ENCODE peak calls at places on chromosomes 3 and 15, in seven cellular contexts. H, L, U, M, N, K and I are unnamed samples. For H3K27me3, H3K36me3 and H3K4me1, the result is how much of the 10 kb centered on the place peaks cover.

GRCh38 chr15:97470417-97470816 is 490.1 kb upstream of the ARRDC4 start:
- DNase-seq in H (no peak), L (no peak), U (no peak), M (no peak), N (no peak), K (no peak), I (no peak)

GRCh38 chr3:126613481-126614187 is 41.3 kb downstream of the TXNRD3 start:
- DNase-seq in H (no peak), L (no peak), U (no peak), M (no peak), N (no peak), K (no peak), I (no peak)

GRCh38 chr3:192887047-192887446 is 30.6 kb downstream of the MB21D2 start:
- DNase-seq in H (no peak), L (no peak), U (no peak), M (no peak), N (no peak), K (peak), I (no peak)

GRCh38 chr15:90419738-90420487 is 31.9 kb downstream of the IQGAP1 start:
- DNase-seq in H (peak), L (no peak), U (no peak), M (no peak), N (no peak), K (no peak), I (peak)

GRCh38 chr3:39718674-39719595 is 90.5 kb upstream of the MYRIP start:
- DNase-seq in H (no peak), L (no peak), U (no peak), M (no peak), N (no peak), K (no peak), I (no peak)

GRCh38 chr15:45338417-45338816 is 39.9 kb downstream of the GATM start:
- DNase-seq in H (no peak), L (no peak), U (no peak), M (no peak), N (no peak), K (no peak), I (no peak)

GRCh38 chr3:126355251-126355650 is 2.0 kb downstream of the KLF15 start:
- DNase-seq in H (no peak), L (peak), U (no peak), M (no peak), N (no peak), K (no peak), I (peak)

GRCh38 chr3:124235446-124235845 is 243.5 kb upstream of the ROPN1 start:
- DNase-seq in H (no peak), L (no peak), U (no peak), M (no peak), N (no peak), K (no peak), I (no peak)

GRCh38 chr3:188269040-188269439 is 115.1 kb downstream of the LPP start:
- DNase-seq in H (no peak), L (no peak), U (no peak), M (no peak), N (no peak), K (no peak), I (no peak)

GRCh38 chr3:47984089-47984759 is 32.0 kb downstream of the MAP4 start:
- DNase-seq in H (peak), L (no peak), U (no peak), M (no peak), N (no peak), K (no peak), I (no peak)

GRCh38 chr15:39461536-39462140 is 119.2 kb upstream of the THBS1 start:
- DNase-seq in H (no peak), L (no peak), U (peak), M (peak), N (no peak), K (peak), I (no peak)

GRCh38 chr3:45665101-45665572 is 24.1 kb upstream of the SACM1L start:
- DNase-seq in H (no peak), L (no peak), U (peak), M (peak), N (peak), K (peak), I (peak)

GRCh38 chr3:111605016-111605415 is 9.9 kb upstream of the ZBED2 start:
- DNase-seq in H (peak), L (no peak), U (no peak), M (no peak), N (no peak), K (no peak), I (no peak)

GRCh38 chr3:144645300-144645699 is 673.7 kb downstream of the DIPK2A start:
- DNase-seq in H (no peak), L (no peak), U (no peak), M (no peak), N (no peak), K (no peak), I (no peak)

GRCh38 chr3:46481636-46482035 is 16.1 kb upstream of the RTP3 start:
- DNase-seq in H (no peak), L (no peak), U (no peak), M (no peak), N (no peak), K (no peak), I (no peak)

GRCh38 chr3:12675115-12675810 is 11.3 kb upstream of the RAF1 start:
- DNase-seq in H (no peak), L (peak), U (no peak), M (no peak), N (no peak), K (no peak), I (no peak)

GRCh38 chr3:67947808-67948508 is 293.5 kb upstream of the SUCLG2 start:
- DNase-seq in H (no peak), L (no peak), U (no peak), M (no peak), N (no peak), K (no peak), I (no peak)

GRCh38 chr3:126113733-126114132 is 29.8 kb upstream of the SLC41A3 start:
- DNase-seq in H (no peak), L (no peak), U (no peak), M (peak), N (no peak), K (no peak), I (peak)

GRCh38 chr15:88913017-88913849 is at the start of gene MFGE8:
- DNase-seq in H (peak), L (peak), U (peak), M (peak), N (peak), K (peak), I (peak)

GRCh38 chr3:50428007-50428633 is 68.8 kb upstream of the TMEM115 start:
- DNase-seq in H (no peak), L (no peak), U (no peak), M (no peak), N (no peak), K (no peak), I (no peak)

GRCh38 chr15:78071378-78071777 is 6.1 kb downstream of the TBC1D2B start:
- DNase-seq in H (no peak), L (no peak), U (no peak), M (no peak), N (no peak), K (no peak), I (no peak)

GRCh38 chr3:78633626-78634025 is 1134.2 kb downstream of the ROBO1 start:
- DNase-seq in H (no peak), L (no peak), U (no peak), M (no peak), N (no peak), K (no peak), I (no peak)

GRCh38 chr15:101488300-101489164 is 975 bp downstream of the PCSK6 start:
- DNase-seq in H (no peak), L (no peak), U (no peak), M (no peak), N (no peak), K (no peak), I (no peak)

GRCh38 chr3:69058947-69059224 is 6.8 kb upstream of the TMF1 start:
- DNase-seq in H (no peak), L (no peak), U (no peak), M (no peak), N (no peak), K (no peak), I (no peak)

GRCh38 chr3:154875142-154875541 is 205.0 kb upstream of the MME start:
- DNase-seq in H (no peak), L (no peak), U (no peak), M (no peak), N (no peak), K (no peak), I (no peak)

GRCh38 chr3:12409625-12410596 is 74.4 kb upstream of the TSEN2 start:
- DNase-seq in H (no peak), L (no peak), U (no peak), M (no peak), N (no peak), K (no peak), I (no peak)

GRCh38 chr3:47747558-47747957 is 34.1 kb downstream of the SMARCC1 start:
- DNase-seq in H (no peak), L (no peak), U (no peak), M (no peak), N (no peak), K (no peak), I (no peak)

GRCh38 chr15:92392462-92392861 is 1.2 kb upstream of the ST8SIA2 start:
- DNase-seq in H (no peak), L (no peak), U (no peak), M (no peak), N (no peak), K (no peak), I (no peak)
- H3K27me3 ChIP-seq in H (half or more), L (half or more), U (under half), M (under half), N (under half), K (under half), I (under half)

GRCh38 chr3:31555204-31555603 is 22.5 kb downstream of the STT3B start:
- DNase-seq in H (no peak), L (no peak), U (no peak), M (no peak), N (no peak), K (no peak), I (no peak)

GRCh38 chr3:31550452-31551251 is 17.9 kb downstream of the STT3B start:
- DNase-seq in H (peak), L (no peak), U (no peak), M (no peak), N (peak), K (no peak), I (no peak)

GRCh38 chr3:31546725-31547124 is 14.0 kb downstream of the STT3B start:
- DNase-seq in H (no peak), L (no peak), U (no peak), M (no peak), N (no peak), K (no peak), I (no peak)

GRCh38 chr3:31553258-31553657 is 20.5 kb downstream of the STT3B start:
- DNase-seq in H (no peak), L (no peak), U (no peak), M (no peak), N (no peak), K (no peak), I (no peak)

GRCh38 chr3:31552103-31552502 is 19.4 kb downstream of the STT3B start:
- DNase-seq in H (no peak), L (no peak), U (no peak), M (no peak), N (no peak), K (no peak), I (no peak)
- H3K36me3 ChIP-seq in H (under half), L (under half), U (under half), M (under half), N (under half), K (under half), I (under half)

GRCh38 chr3:9098716-9099675 is 135.7 kb upstream of the RAD18 start:
- DNase-seq in H (no peak), L (no peak), U (no peak), M (no peak), N (no peak), K (no peak), I (no peak)
- H3K4me1 ChIP-seq in H (under half), L (under half), U (under half), M (under half), N (under half), K (under half), I (under half)

GRCh38 chr15:40841741-40842140 is 2.1 kb upstream of the SPINT1 start:
- DNase-seq in H (no peak), L (no peak), U (no peak), M (no peak), N (no peak), K (no peak), I (no peak)

GRCh38 chr15:40844543-40844981 is 714 bp downstream of the SPINT1 start:
- DNase-seq in H (no peak), L (peak), U (peak), M (peak), N (no peak), K (no peak), I (no peak)

GRCh38 chr15:40843885-40844542 is at the start of gene SPINT1:
- DNase-seq in H (no peak), L (peak), U (peak), M (peak), N (no peak), K (no peak), I (no peak)

GRCh38 chr15:40843183-40843884 is 514 bp upstream of the SPINT1 start:
- DNase-seq in H (no peak), L (no peak), U (no peak), M (peak), N (no peak), K (no peak), I (no peak)

GRCh38 chr15:40838756-40839155 is 5.1 kb upstream of the SPINT1 start:
- DNase-seq in H (no peak), L (no peak), U (no peak), M (no peak), N (no peak), K (no peak), I (no peak)
- H3K27me3 ChIP-seq in H (under half), L (under half), U (under half), M (under half), N (under half), K (under half), I (under half)